ENCODE peak calls at places on chromosomes 2 and 18, in seven cellular contexts. One of them, this sample, is unnamed.

GRCh38 chr2:15181092-15181745 is 379.9 kb downstream of the NBAS start:
- DNase-seq in sciatic nerve: no peak
- DNase-seq in activated CD4-positive, alpha-beta T cell treated with anti-CD3 and anti-CD28 coated beads, Interleukin-2, amount 50 U/mL, for 1 hour: no peak
- DNase-seq in stromal cell of bone marrow: no peak
- DNase-seq in Caki2: no peak
- DNase-seq in progenitor cell of endocrine pancreas: no peak
- DNase-seq in AG20443: no peak
- DNase-seq in this sample: no peak

GRCh38 chr2:226758886-226759660 is 40.5 kb downstream of the IRS1 start:
- DNase-seq in activated CD4-positive, alpha-beta T cell treated with anti-CD3 and anti-CD28 coated beads, Interleukin-2, amount 50 U/mL, for 1 hour: no peak
- DNase-seq in sciatic nerve: no peak
- DNase-seq in AG20443: peak; percentile 56
- DNase-seq in stromal cell of bone marrow: peak; percentile 81
- DNase-seq in progenitor cell of endocrine pancreas: no peak
- DNase-seq in Caki2: no peak
- DNase-seq in this sample: peak; percentile 64

GRCh38 chr18:57744211-57744694 is 58.9 kb downstream of the ATP8B1 start:
- DNase-seq in stromal cell of bone marrow: peak; percentile 26
- DNase-seq in AG20443: no peak
- DNase-seq in sciatic nerve: no peak
- DNase-seq in activated CD4-positive, alpha-beta T cell treated with anti-CD3 and anti-CD28 coated beads, Interleukin-2, amount 50 U/mL, for 1 hour: no peak
- DNase-seq in progenitor cell of endocrine pancreas: no peak
- DNase-seq in Caki2: no peak
- DNase-seq in this sample: no peak

GRCh38 chr2:44655401-44655864 is 286.1 kb upstream of the SIX3 start:
- DNase-seq in progenitor cell of endocrine pancreas: no peak
- DNase-seq in Caki2: peak; percentile 92
- DNase-seq in sciatic nerve: no peak
- DNase-seq in stromal cell of bone marrow: no peak
- DNase-seq in AG20443: no peak
- DNase-seq in activated CD4-positive, alpha-beta T cell treated with anti-CD3 and anti-CD28 coated beads, Interleukin-2, amount 50 U/mL, for 1 hour: no peak
- DNase-seq in this sample: no peak

GRCh38 chr2:189047469-189047868 is 73.3 kb downstream of the COL3A1 start:
- DNase-seq in Caki2: no peak
- DNase-seq in stromal cell of bone marrow: no peak
- DNase-seq in sciatic nerve: no peak
- DNase-seq in progenitor cell of endocrine pancreas: no peak
- DNase-seq in activated CD4-positive, alpha-beta T cell treated with anti-CD3 and anti-CD28 coated beads, Interleukin-2, amount 50 U/mL, for 1 hour: no peak
- DNase-seq in AG20443: no peak
- DNase-seq in this sample: no peak

GRCh38 chr2:207796585-207797350 is 27.1 kb upstream of the FZD5 start:
- DNase-seq in stromal cell of bone marrow: no peak
- DNase-seq in sciatic nerve: no peak
- DNase-seq in progenitor cell of endocrine pancreas: peak; percentile 56
- DNase-seq in AG20443: peak; percentile 24
- DNase-seq in Caki2: peak; percentile 38
- DNase-seq in activated CD4-positive, alpha-beta T cell treated with anti-CD3 and anti-CD28 coated beads, Interleukin-2, amount 50 U/mL, for 1 hour: no peak
- DNase-seq in this sample: no peak

GRCh38 chr2:70043252-70043875 is 43.9 kb upstream of the PCBP1 start:
- DNase-seq in progenitor cell of endocrine pancreas: no peak
- DNase-seq in Caki2: no peak
- DNase-seq in sciatic nerve: no peak
- DNase-seq in activated CD4-positive, alpha-beta T cell treated with anti-CD3 and anti-CD28 coated beads, Interleukin-2, amount 50 U/mL, for 1 hour: no peak
- DNase-seq in stromal cell of bone marrow: no peak
- DNase-seq in AG20443: no peak
- DNase-seq in this sample: no peak

GRCh38 chr2:174952607-174953006 is 52.6 kb downstream of the CHN1 start:
- DNase-seq in sciatic nerve: no peak
- DNase-seq in stromal cell of bone marrow: no peak
- DNase-seq in Caki2: no peak
- DNase-seq in AG20443: no peak
- DNase-seq in activated CD4-positive, alpha-beta T cell treated with anti-CD3 and anti-CD28 coated beads, Interleukin-2, amount 50 U/mL, for 1 hour: no peak
- DNase-seq in progenitor cell of endocrine pancreas: no peak
- DNase-seq in this sample: no peak

GRCh38 chr2:10006248-10007147 is 36.9 kb upstream of the KLF11 start:
- DNase-seq in AG20443: peak; percentile 55
- DNase-seq in stromal cell of bone marrow: no peak
- DNase-seq in sciatic nerve: peak; percentile 56
- DNase-seq in activated CD4-positive, alpha-beta T cell treated with anti-CD3 and anti-CD28 coated beads, Interleukin-2, amount 50 U/mL, for 1 hour: no peak
- DNase-seq in progenitor cell of endocrine pancreas: no peak
- DNase-seq in Caki2: peak; percentile 58
- DNase-seq in this sample: no peak

GRCh38 chr2:28366496-28367282 is 26.0 kb upstream of the FOSL2 start:
- DNase-seq in activated CD4-positive, alpha-beta T cell treated with anti-CD3 and anti-CD28 coated beads, Interleukin-2, amount 50 U/mL, for 1 hour: peak; percentile 43
- DNase-seq in AG20443: no peak
- DNase-seq in progenitor cell of endocrine pancreas: no peak
- DNase-seq in sciatic nerve: no peak
- DNase-seq in Caki2: peak; percentile 23
- DNase-seq in stromal cell of bone marrow: no peak
- DNase-seq in this sample: no peak

GRCh38 chr2:6637329-6637728 is 228.4 kb downstream of the CMPK2 start:
- DNase-seq in stromal cell of bone marrow: no peak
- DNase-seq in activated CD4-positive, alpha-beta T cell treated with anti-CD3 and anti-CD28 coated beads, Interleukin-2, amount 50 U/mL, for 1 hour: no peak
- DNase-seq in Caki2: no peak
- DNase-seq in AG20443: no peak
- DNase-seq in progenitor cell of endocrine pancreas: no peak
- DNase-seq in sciatic nerve: no peak
- DNase-seq in this sample: no peak

GRCh38 chr2:162890690-162891311 is 52.2 kb upstream of the KCNH7 start:
- DNase-seq in progenitor cell of endocrine pancreas: no peak
- DNase-seq in activated CD4-positive, alpha-beta T cell treated with anti-CD3 and anti-CD28 coated beads, Interleukin-2, amount 50 U/mL, for 1 hour: no peak
- DNase-seq in AG20443: peak; percentile 58
- DNase-seq in stromal cell of bone marrow: peak; percentile 54
- DNase-seq in sciatic nerve: no peak
- DNase-seq in Caki2: peak; percentile 37
- DNase-seq in this sample: peak; percentile 64

GRCh38 chr2:75705921-75706320 is 4.8 kb downstream of the GCFC2 start:
- DNase-seq in activated CD4-positive, alpha-beta T cell treated with anti-CD3 and anti-CD28 coated beads, Interleukin-2, amount 50 U/mL, for 1 hour: no peak
- DNase-seq in progenitor cell of endocrine pancreas: no peak
- DNase-seq in AG20443: no peak
- DNase-seq in stromal cell of bone marrow: no peak
- DNase-seq in sciatic nerve: no peak
- DNase-seq in Caki2: no peak
- DNase-seq in this sample: no peak

GRCh38 chr2:231525248-231526163 is 4.7 kb downstream of the NMUR1 start:
- DNase-seq in AG20443: no peak
- DNase-seq in stromal cell of bone marrow: no peak
- DNase-seq in sciatic nerve: no peak
- DNase-seq in activated CD4-positive, alpha-beta T cell treated with anti-CD3 and anti-CD28 coated beads, Interleukin-2, amount 50 U/mL, for 1 hour: no peak
- DNase-seq in Caki2: no peak
- DNase-seq in progenitor cell of endocrine pancreas: no peak
- DNase-seq in this sample: no peak

GRCh38 chr18:77067315-77068061 is 65.1 kb downstream of the MBP start:
- DNase-seq in AG20443: peak; percentile 72
- DNase-seq in Caki2: peak; percentile 82
- DNase-seq in progenitor cell of endocrine pancreas: no peak
- DNase-seq in sciatic nerve: peak; percentile 79
- DNase-seq in stromal cell of bone marrow: peak; percentile 65
- DNase-seq in activated CD4-positive, alpha-beta T cell treated with anti-CD3 and anti-CD28 coated beads, Interleukin-2, amount 50 U/mL, for 1 hour: peak; percentile 63
- DNase-seq in this sample: peak; percentile 76

GRCh38 chr2:5692561-5693287 is 540 bp downstream of the SOX11 start:
- DNase-seq in AG20443: no peak
- DNase-seq in stromal cell of bone marrow: no peak
- DNase-seq in sciatic nerve: no peak
- DNase-seq in Caki2: no peak
- DNase-seq in activated CD4-positive, alpha-beta T cell treated with anti-CD3 and anti-CD28 coated beads, Interleukin-2, amount 50 U/mL, for 1 hour: no peak
- DNase-seq in progenitor cell of endocrine pancreas: peak; percentile 57
- DNase-seq in this sample: no peak

GRCh38 chr2:25303517-25304338 is 38.0 kb downstream of the DNMT3A start:
- DNase-seq in progenitor cell of endocrine pancreas: no peak
- DNase-seq in stromal cell of bone marrow: no peak
- DNase-seq in Caki2: no peak
- DNase-seq in activated CD4-positive, alpha-beta T cell treated with anti-CD3 and anti-CD28 coated beads, Interleukin-2, amount 50 U/mL, for 1 hour: no peak
- DNase-seq in AG20443: no peak
- DNase-seq in sciatic nerve: no peak
- DNase-seq in this sample: no peak

GRCh38 chr2:222730346-222731065 is 59.0 kb downstream of the MOGAT1 start:
- DNase-seq in activated CD4-positive, alpha-beta T cell treated with anti-CD3 and anti-CD28 coated beads, Interleukin-2, amount 50 U/mL, for 1 hour: no peak
- DNase-seq in AG20443: no peak
- DNase-seq in progenitor cell of endocrine pancreas: no peak
- DNase-seq in stromal cell of bone marrow: no peak
- DNase-seq in Caki2: no peak
- DNase-seq in sciatic nerve: no peak
- DNase-seq in this sample: no peak

GRCh38 chr2:238803996-238804395 is 43.9 kb upstream of the TWIST2 start:
- DNase-seq in stromal cell of bone marrow: no peak
- DNase-seq in AG20443: no peak
- DNase-seq in Caki2: no peak
- DNase-seq in sciatic nerve: no peak
- DNase-seq in activated CD4-positive, alpha-beta T cell treated with anti-CD3 and anti-CD28 coated beads, Interleukin-2, amount 50 U/mL, for 1 hour: no peak
- DNase-seq in progenitor cell of endocrine pancreas: no peak
- DNase-seq in this sample: no peak

GRCh38 chr2:186486651-186487647 is 889 bp downstream of the ZC3H15 start:
- DNase-seq in sciatic nerve: no peak
- DNase-seq in Caki2: peak; percentile 15
- DNase-seq in activated CD4-positive, alpha-beta T cell treated with anti-CD3 and anti-CD28 coated beads, Interleukin-2, amount 50 U/mL, for 1 hour: no peak
- DNase-seq in progenitor cell of endocrine pancreas: no peak
- DNase-seq in AG20443: no peak
- DNase-seq in stromal cell of bone marrow: no peak
- DNase-seq in this sample: no peak

GRCh38 chr18:33746261-33746660 is 168.2 kb downstream of the ASXL3 start:
- DNase-seq in sciatic nerve: no peak
- DNase-seq in AG20443: no peak
- DNase-seq in progenitor cell of endocrine pancreas: no peak
- DNase-seq in activated CD4-positive, alpha-beta T cell treated with anti-CD3 and anti-CD28 coated beads, Interleukin-2, amount 50 U/mL, for 1 hour: no peak
- DNase-seq in Caki2: no peak
- DNase-seq in stromal cell of bone marrow: no peak
- DNase-seq in this sample: no peak

GRCh38 chr2:207403950-207404349 is 125.8 kb upstream of the CREB1 start:
- DNase-seq in stromal cell of bone marrow: no peak
- DNase-seq in activated CD4-positive, alpha-beta T cell treated with anti-CD3 and anti-CD28 coated beads, Interleukin-2, amount 50 U/mL, for 1 hour: no peak
- DNase-seq in progenitor cell of endocrine pancreas: no peak
- DNase-seq in Caki2: no peak
- DNase-seq in AG20443: no peak
- DNase-seq in sciatic nerve: no peak
- DNase-seq in this sample: no peak

GRCh38 chr2:100399714-100400113 is 17.8 kb downstream of the CHST10 start:
- DNase-seq in activated CD4-positive, alpha-beta T cell treated with anti-CD3 and anti-CD28 coated beads, Interleukin-2, amount 50 U/mL, for 1 hour: no peak
- DNase-seq in Caki2: no peak
- DNase-seq in stromal cell of bone marrow: no peak
- DNase-seq in progenitor cell of endocrine pancreas: no peak
- DNase-seq in AG20443: no peak
- DNase-seq in sciatic nerve: no peak
- DNase-seq in this sample: no peak

GRCh38 chr2:69062307-69062706 is 49.3 kb downstream of the ANTXR1 start:
- DNase-seq in progenitor cell of endocrine pancreas: no peak
- DNase-seq in sciatic nerve: no peak
- DNase-seq in AG20443: no peak
- DNase-seq in Caki2: no peak
- DNase-seq in activated CD4-positive, alpha-beta T cell treated with anti-CD3 and anti-CD28 coated beads, Interleukin-2, amount 50 U/mL, for 1 hour: no peak
- DNase-seq in stromal cell of bone marrow: no peak
- DNase-seq in this sample: no peak

GRCh38 chr2:97712693-97713295 is 582 bp upstream of the ZAP70 start:
- DNase-seq in Caki2: no peak
- DNase-seq in AG20443: no peak
- DNase-seq in stromal cell of bone marrow: no peak
- DNase-seq in activated CD4-positive, alpha-beta T cell treated with anti-CD3 and anti-CD28 coated beads, Interleukin-2, amount 50 U/mL, for 1 hour: peak; percentile 52
- DNase-seq in progenitor cell of endocrine pancreas: no peak
- DNase-seq in sciatic nerve: peak; percentile 53
- DNase-seq in this sample: no peak

GRCh38 chr2:100218552-100218951 is 76.2 kb upstream of the AFF3 start:
- DNase-seq in sciatic nerve: no peak
- DNase-seq in stromal cell of bone marrow: no peak
- DNase-seq in AG20443: no peak
- DNase-seq in Caki2: no peak
- DNase-seq in activated CD4-positive, alpha-beta T cell treated with anti-CD3 and anti-CD28 coated beads, Interleukin-2, amount 50 U/mL, for 1 hour: no peak
- DNase-seq in progenitor cell of endocrine pancreas: no peak
- DNase-seq in this sample: no peak

GRCh38 chr2:144475596-144475995 is 44.3 kb downstream of the ZEB2 start:
- DNase-seq in activated CD4-positive, alpha-beta T cell treated with anti-CD3 and anti-CD28 coated beads, Interleukin-2, amount 50 U/mL, for 1 hour: no peak
- DNase-seq in sciatic nerve: no peak
- DNase-seq in stromal cell of bone marrow: no peak
- DNase-seq in progenitor cell of endocrine pancreas: no peak
- DNase-seq in AG20443: no peak
- DNase-seq in Caki2: no peak
- DNase-seq in this sample: no peak

GRCh38 chr18:71625691-71626090 is 918.5 kb downstream of the CBLN2 start:
- DNase-seq in activated CD4-positive, alpha-beta T cell treated with anti-CD3 and anti-CD28 coated beads, Interleukin-2, amount 50 U/mL, for 1 hour: no peak
- DNase-seq in stromal cell of bone marrow: no peak
- DNase-seq in progenitor cell of endocrine pancreas: no peak
- DNase-seq in Caki2: no peak
- DNase-seq in sciatic nerve: no peak
- DNase-seq in AG20443: no peak
- DNase-seq in this sample: no peak

GRCh38 chr18:23916338-23916737 is 98.2 kb upstream of the TTC39C start:
- DNase-seq in progenitor cell of endocrine pancreas: no peak
- DNase-seq in stromal cell of bone marrow: no peak
- DNase-seq in AG20443: no peak
- DNase-seq in sciatic nerve: no peak
- DNase-seq in Caki2: no peak
- DNase-seq in activated CD4-positive, alpha-beta T cell treated with anti-CD3 and anti-CD28 coated beads, Interleukin-2, amount 50 U/mL, for 1 hour: no peak
- DNase-seq in this sample: no peak

GRCh38 chr18:63844254-63844653 is 43.3 kb upstream of the SERPINB2 start:
- DNase-seq in progenitor cell of endocrine pancreas: no peak
- DNase-seq in Caki2: peak; percentile 19
- DNase-seq in activated CD4-positive, alpha-beta T cell treated with anti-CD3 and anti-CD28 coated beads, Interleukin-2, amount 50 U/mL, for 1 hour: no peak
- DNase-seq in stromal cell of bone marrow: peak; percentile 36
- DNase-seq in sciatic nerve: no peak
- DNase-seq in AG20443: peak; percentile 47
- DNase-seq in this sample: peak; percentile 19

GRCh38 chr2:9627310-9627709 is 3.5 kb downstream of the YWHAQ start:
- DNase-seq in AG20443: no peak
- DNase-seq in stromal cell of bone marrow: no peak
- DNase-seq in sciatic nerve: no peak
- DNase-seq in activated CD4-positive, alpha-beta T cell treated with anti-CD3 and anti-CD28 coated beads, Interleukin-2, amount 50 U/mL, for 1 hour: no peak
- DNase-seq in progenitor cell of endocrine pancreas: no peak
- DNase-seq in Caki2: no peak
- DNase-seq in this sample: no peak

GRCh38 chr2:143581989-143582719 is 452.9 kb downstream of the ARHGAP15 start:
- DNase-seq in AG20443: peak; percentile 17
- DNase-seq in activated CD4-positive, alpha-beta T cell treated with anti-CD3 and anti-CD28 coated beads, Interleukin-2, amount 50 U/mL, for 1 hour: no peak
- DNase-seq in Caki2: no peak
- DNase-seq in stromal cell of bone marrow: peak; percentile 12
- DNase-seq in progenitor cell of endocrine pancreas: no peak
- DNase-seq in sciatic nerve: no peak
- DNase-seq in this sample: no peak

GRCh38 chr2:23480991-23481797 is 96.2 kb downstream of the KLHL29 start:
- DNase-seq in Caki2: peak; percentile 67
- DNase-seq in sciatic nerve: peak; percentile 36
- DNase-seq in activated CD4-positive, alpha-beta T cell treated with anti-CD3 and anti-CD28 coated beads, Interleukin-2, amount 50 U/mL, for 1 hour: no peak
- DNase-seq in progenitor cell of endocrine pancreas: no peak
- DNase-seq in stromal cell of bone marrow: no peak
- DNase-seq in AG20443: peak; percentile 87
- DNase-seq in this sample: peak; percentile 80

GRCh38 chr18:69948919-69949537 is 1.4 kb upstream of the CD226 start:
- DNase-seq in progenitor cell of endocrine pancreas: no peak
- DNase-seq in Caki2: no peak
- DNase-seq in AG20443: no peak
- DNase-seq in stromal cell of bone marrow: no peak
- DNase-seq in activated CD4-positive, alpha-beta T cell treated with anti-CD3 and anti-CD28 coated beads, Interleukin-2, amount 50 U/mL, for 1 hour: no peak
- DNase-seq in sciatic nerve: no peak
- DNase-seq in this sample: no peak

GRCh38 chr2:238299803-238300202 is 11.4 kb upstream of the PER2 start:
- DNase-seq in progenitor cell of endocrine pancreas: no peak
- DNase-seq in stromal cell of bone marrow: no peak
- DNase-seq in sciatic nerve: peak; percentile 50
- DNase-seq in Caki2: peak; percentile 41
- DNase-seq in AG20443: no peak
- DNase-seq in activated CD4-positive, alpha-beta T cell treated with anti-CD3 and anti-CD28 coated beads, Interleukin-2, amount 50 U/mL, for 1 hour: no peak
- DNase-seq in this sample: no peak

GRCh38 chr2:197121255-197121654 is 189.3 kb downstream of the ANKRD44 start:
- DNase-seq in stromal cell of bone marrow: no peak
- DNase-seq in activated CD4-positive, alpha-beta T cell treated with anti-CD3 and anti-CD28 coated beads, Interleukin-2, amount 50 U/mL, for 1 hour: no peak
- DNase-seq in Caki2: no peak
- DNase-seq in progenitor cell of endocrine pancreas: no peak
- DNase-seq in AG20443: no peak
- DNase-seq in sciatic nerve: no peak
- DNase-seq in this sample: no peak

GRCh38 chr2:3446381-3446780 is 66.9 kb downstream of the TRAPPC12 start:
- DNase-seq in stromal cell of bone marrow: no peak
- DNase-seq in sciatic nerve: no peak
- DNase-seq in progenitor cell of endocrine pancreas: no peak
- DNase-seq in activated CD4-positive, alpha-beta T cell treated with anti-CD3 and anti-CD28 coated beads, Interleukin-2, amount 50 U/mL, for 1 hour: no peak
- DNase-seq in Caki2: no peak
- DNase-seq in AG20443: no peak
- DNase-seq in this sample: no peak

This sample was measured in astrocyte of the cerebellum.